ENCODE peak calls at places on chromosome 6, in nine cellular contexts. One of them, this sample, is unnamed. For H3K4me1 and H3K36me3, the result is how much of the 10 kb centered on the place peaks cover.

GRCh38 chr6:125789167-125789566 is 1.6 kb upstream of the NCOA7 start:
- DNase-seq in psoas muscle: no peak
- DNase-seq in cardiac muscle cell: no peak
- DNase-seq in small intestine: no peak
- DNase-seq in left ventricle myocardium inferior: no peak
- DNase-seq in adrenal gland: peak
- DNase-seq in suprapubic skin: no peak
- DNase-seq in body of pancreas: no peak
- DNase-seq in HCT116: no peak
- DNase-seq in this sample: no peak

GRCh38 chr6:110951986-110952794 is 6.3 kb upstream of the GTF3C6 start:
- DNase-seq in psoas muscle: no peak
- DNase-seq in cardiac muscle cell: no peak
- DNase-seq in small intestine: no peak
- DNase-seq in left ventricle myocardium inferior: no peak
- DNase-seq in adrenal gland: no peak
- DNase-seq in suprapubic skin: no peak
- DNase-seq in body of pancreas: no peak
- DNase-seq in HCT116: no peak
- DNase-seq in this sample: no peak

GRCh38 chr6:134240664-134241431 is 77.1 kb downstream of the SGK1 start:
- DNase-seq in psoas muscle: peak
- DNase-seq in cardiac muscle cell: no peak
- DNase-seq in small intestine: no peak
- DNase-seq in left ventricle myocardium inferior: peak
- DNase-seq in adrenal gland: peak
- DNase-seq in suprapubic skin: peak
- DNase-seq in body of pancreas: peak
- DNase-seq in HCT116: no peak
- DNase-seq in this sample: peak

GRCh38 chr6:143766185-143766553 is 77.0 kb upstream of the LTV1 start:
- DNase-seq in psoas muscle: no peak
- DNase-seq in cardiac muscle cell: no peak
- DNase-seq in small intestine: no peak
- DNase-seq in left ventricle myocardium inferior: no peak
- DNase-seq in adrenal gland: no peak
- DNase-seq in suprapubic skin: no peak
- DNase-seq in body of pancreas: no peak
- DNase-seq in HCT116: no peak
- DNase-seq in this sample: no peak

GRCh38 chr6:15551798-15552197 is 111.0 kb downstream of the DTNBP1 start:
- DNase-seq in psoas muscle: no peak
- DNase-seq in cardiac muscle cell: peak
- DNase-seq in small intestine: peak
- DNase-seq in left ventricle myocardium inferior: no peak
- DNase-seq in adrenal gland: no peak
- DNase-seq in suprapubic skin: no peak
- DNase-seq in body of pancreas: peak
- DNase-seq in HCT116: no peak
- DNase-seq in this sample: no peak

GRCh38 chr6:113654396-113654795 is 202.7 kb upstream of the MARCKS start:
- DNase-seq in psoas muscle: peak
- DNase-seq in cardiac muscle cell: no peak
- DNase-seq in small intestine: no peak
- DNase-seq in left ventricle myocardium inferior: peak
- DNase-seq in adrenal gland: peak
- DNase-seq in suprapubic skin: no peak
- DNase-seq in body of pancreas: peak
- DNase-seq in HCT116: peak
- DNase-seq in this sample: peak

GRCh38 chr6:146420255-146420654 is 123.4 kb upstream of the RAB32 start:
- DNase-seq in psoas muscle: no peak
- DNase-seq in cardiac muscle cell: no peak
- DNase-seq in small intestine: no peak
- DNase-seq in left ventricle myocardium inferior: no peak
- DNase-seq in adrenal gland: no peak
- DNase-seq in suprapubic skin: no peak
- DNase-seq in body of pancreas: no peak
- DNase-seq in HCT116: no peak
- DNase-seq in this sample: no peak

GRCh38 chr6:128259735-128260685 is 260.4 kb downstream of the PTPRK start:
- DNase-seq in psoas muscle: no peak
- DNase-seq in cardiac muscle cell: no peak
- DNase-seq in small intestine: no peak
- DNase-seq in left ventricle myocardium inferior: no peak
- DNase-seq in adrenal gland: no peak
- DNase-seq in suprapubic skin: no peak
- DNase-seq in body of pancreas: no peak
- DNase-seq in HCT116: no peak
- DNase-seq in this sample: no peak

GRCh38 chr6:150755042-150755441 is 110.5 kb upstream of the MTHFD1L start:
- DNase-seq in psoas muscle: no peak
- DNase-seq in cardiac muscle cell: no peak
- DNase-seq in small intestine: no peak
- DNase-seq in left ventricle myocardium inferior: no peak
- DNase-seq in adrenal gland: no peak
- DNase-seq in suprapubic skin: no peak
- DNase-seq in body of pancreas: no peak
- DNase-seq in HCT116: no peak
- DNase-seq in this sample: no peak

GRCh38 chr6:16758163-16758975 is 2.9 kb downstream of the ATXN1 start:
- DNase-seq in psoas muscle: no peak
- DNase-seq in cardiac muscle cell: peak
- DNase-seq in small intestine: no peak
- DNase-seq in left ventricle myocardium inferior: no peak
- DNase-seq in adrenal gland: no peak
- DNase-seq in suprapubic skin: no peak
- DNase-seq in body of pancreas: no peak
- DNase-seq in HCT116: no peak
- DNase-seq in this sample: no peak

GRCh38 chr6:164048840-164049239 is 634.3 kb downstream of the QKI start:
- DNase-seq in psoas muscle: no peak
- DNase-seq in cardiac muscle cell: no peak
- DNase-seq in small intestine: no peak
- DNase-seq in left ventricle myocardium inferior: no peak
- DNase-seq in adrenal gland: no peak
- DNase-seq in suprapubic skin: no peak
- DNase-seq in body of pancreas: no peak
- DNase-seq in HCT116: no peak
- DNase-seq in this sample: no peak

GRCh38 chr6:118546164-118546929 is 1.7 kb upstream of the PLN start:
- DNase-seq in psoas muscle: no peak
- DNase-seq in cardiac muscle cell: no peak
- DNase-seq in small intestine: no peak
- DNase-seq in left ventricle myocardium inferior: no peak
- DNase-seq in adrenal gland: no peak
- DNase-seq in suprapubic skin: no peak
- DNase-seq in body of pancreas: no peak
- DNase-seq in HCT116: no peak
- DNase-seq in this sample: no peak

GRCh38 chr6:48057611-48058010 is 53.4 kb downstream of the PTCHD4 start:
- DNase-seq in psoas muscle: no peak
- DNase-seq in cardiac muscle cell: no peak
- DNase-seq in small intestine: no peak
- DNase-seq in left ventricle myocardium inferior: no peak
- DNase-seq in adrenal gland: no peak
- DNase-seq in suprapubic skin: no peak
- DNase-seq in body of pancreas: no peak
- DNase-seq in HCT116: no peak
- DNase-seq in this sample: no peak

GRCh38 chr6:157804448-157805327 is 18.4 kb upstream of the SNX9 start:
- DNase-seq in psoas muscle: no peak
- DNase-seq in cardiac muscle cell: no peak
- DNase-seq in small intestine: no peak
- DNase-seq in left ventricle myocardium inferior: no peak
- DNase-seq in adrenal gland: no peak
- DNase-seq in suprapubic skin: no peak
- DNase-seq in body of pancreas: no peak
- DNase-seq in HCT116: no peak
- DNase-seq in this sample: no peak

GRCh38 chr6:74574794-74575193 is 631.1 kb downstream of the COL12A1 start:
- DNase-seq in psoas muscle: no peak
- DNase-seq in cardiac muscle cell: peak
- DNase-seq in small intestine: peak
- DNase-seq in left ventricle myocardium inferior: no peak
- DNase-seq in adrenal gland: no peak
- DNase-seq in suprapubic skin: no peak
- DNase-seq in body of pancreas: no peak
- DNase-seq in HCT116: peak
- DNase-seq in this sample: no peak

DNA sequence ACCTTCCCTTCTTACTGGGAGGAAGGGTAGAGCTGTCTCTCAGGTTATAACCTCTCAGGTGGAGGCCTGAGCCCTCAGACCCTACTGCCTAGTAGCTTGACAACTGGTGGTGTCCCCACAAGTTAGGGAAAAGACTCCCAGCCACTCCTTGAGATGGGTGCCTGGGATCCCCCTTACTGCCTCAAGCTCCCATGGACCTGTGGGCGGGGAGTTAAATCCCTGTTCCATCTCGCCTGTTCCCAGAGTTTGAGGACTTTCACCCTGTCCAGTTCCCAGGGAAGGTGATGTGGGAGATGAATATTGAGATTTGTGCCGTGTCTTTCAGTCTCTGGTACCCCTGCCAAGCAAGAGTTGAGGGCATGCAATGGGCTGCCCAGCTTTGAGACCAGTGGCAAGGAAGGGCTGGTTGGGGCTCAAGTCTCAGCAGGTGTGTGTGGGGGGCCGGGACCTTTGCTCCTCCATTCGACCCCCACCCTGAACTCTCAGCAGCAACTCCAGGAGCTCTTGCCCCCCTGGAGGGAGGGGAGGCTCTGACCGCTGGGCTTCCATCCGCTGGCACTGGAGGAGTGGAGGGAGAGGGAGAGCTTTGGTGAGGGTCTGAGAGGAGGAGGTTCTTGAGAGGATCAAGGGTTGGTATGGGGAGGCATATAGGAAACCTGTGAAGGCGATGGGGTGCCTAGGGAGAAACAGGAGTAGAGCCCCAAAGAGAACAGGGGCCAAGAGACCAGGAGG is 1.1 kb upstream of the PBX2 start:
- DNase-seq in psoas muscle: no peak
- DNase-seq in cardiac muscle cell: no peak
- DNase-seq in small intestine: peak
- DNase-seq in left ventricle myocardium inferior: no peak
- DNase-seq in adrenal gland: peak
- DNase-seq in suprapubic skin: no peak
- DNase-seq in body of pancreas: no peak
- DNase-seq in HCT116: no peak
- DNase-seq in this sample: no peak
- H3K4me1 ChIP-seq in psoas muscle: under half
- H3K4me1 ChIP-seq in cardiac muscle cell: under half
- H3K4me1 ChIP-seq in small intestine: under half
- H3K4me1 ChIP-seq in left ventricle myocardium inferior: half or more
- H3K4me1 ChIP-seq in adrenal gland: under half
- H3K4me1 ChIP-seq in suprapubic skin: half or more
- H3K4me1 ChIP-seq in body of pancreas: under half
- H3K4me1 ChIP-seq in HCT116: under half
- H3K4me1 ChIP-seq in this sample: under half

DNA sequence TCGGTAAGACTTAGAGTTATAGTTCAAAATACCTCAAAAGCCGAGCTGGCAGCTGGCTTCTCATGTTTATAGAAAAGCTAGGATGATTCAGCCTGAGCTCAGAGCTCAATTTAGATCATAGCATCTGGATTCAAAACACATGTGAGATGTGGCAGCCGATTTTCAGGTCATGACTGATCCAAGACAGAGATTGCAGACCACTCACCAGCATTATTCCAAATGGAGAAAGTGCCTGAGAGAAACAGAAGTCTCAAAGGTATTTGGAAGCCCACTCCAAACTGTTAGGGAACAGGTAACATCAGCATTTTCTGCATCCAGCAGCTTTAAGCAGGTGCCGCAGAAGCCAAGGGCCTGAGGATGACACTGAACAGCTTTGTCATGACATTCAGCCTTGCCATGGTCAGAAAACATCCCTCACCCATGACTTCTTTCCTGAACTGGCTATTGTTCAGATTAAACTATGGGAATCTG is 102.2 kb downstream of the BACH2 start:
- DNase-seq in psoas muscle: no peak
- DNase-seq in cardiac muscle cell: no peak
- DNase-seq in small intestine: no peak
- DNase-seq in left ventricle myocardium inferior: no peak
- DNase-seq in adrenal gland: peak
- DNase-seq in suprapubic skin: no peak
- DNase-seq in body of pancreas: no peak
- DNase-seq in HCT116: no peak
- DNase-seq in this sample: peak
- H3K4me3 ChIP-seq in psoas muscle: peak
- H3K4me3 ChIP-seq in cardiac muscle cell: no peak
- H3K4me3 ChIP-seq in small intestine: no peak
- H3K4me3 ChIP-seq in left ventricle myocardium inferior: no peak
- H3K4me3 ChIP-seq in adrenal gland: no peak
- H3K4me3 ChIP-seq in suprapubic skin: no peak
- H3K4me3 ChIP-seq in body of pancreas: no peak
- H3K4me3 ChIP-seq in HCT116: no peak
- H3K4me3 ChIP-seq in this sample: no peak

GRCh38 chr6:13565921-13566320 is 8.5 kb upstream of the SIRT5 start:
- DNase-seq in psoas muscle: no peak
- DNase-seq in cardiac muscle cell: no peak
- DNase-seq in small intestine: no peak
- DNase-seq in left ventricle myocardium inferior: no peak
- DNase-seq in adrenal gland: no peak
- DNase-seq in suprapubic skin: no peak
- DNase-seq in body of pancreas: no peak
- DNase-seq in HCT116: no peak
- DNase-seq in this sample: no peak

GRCh38 chr6:13572240-13572639 is 2.2 kb upstream of the SIRT5 start:
- DNase-seq in psoas muscle: no peak
- DNase-seq in cardiac muscle cell: no peak
- DNase-seq in small intestine: no peak
- DNase-seq in left ventricle myocardium inferior: no peak
- DNase-seq in adrenal gland: no peak
- DNase-seq in suprapubic skin: no peak
- DNase-seq in body of pancreas: no peak
- DNase-seq in HCT116: no peak
- DNase-seq in this sample: no peak

GRCh38 chr6:13566500-13566899 is 7.9 kb upstream of the SIRT5 start:
- DNase-seq in psoas muscle: no peak
- DNase-seq in cardiac muscle cell: no peak
- DNase-seq in small intestine: no peak
- DNase-seq in left ventricle myocardium inferior: no peak
- DNase-seq in adrenal gland: no peak
- DNase-seq in suprapubic skin: no peak
- DNase-seq in body of pancreas: no peak
- DNase-seq in HCT116: no peak
- DNase-seq in this sample: no peak

GRCh38 chr6:13573255-13573654 is 1.1 kb upstream of the SIRT5 start:
- DNase-seq in psoas muscle: no peak
- DNase-seq in cardiac muscle cell: no peak
- DNase-seq in small intestine: no peak
- DNase-seq in left ventricle myocardium inferior: no peak
- DNase-seq in adrenal gland: no peak
- DNase-seq in suprapubic skin: no peak
- DNase-seq in body of pancreas: no peak
- DNase-seq in HCT116: no peak
- DNase-seq in this sample: no peak

GRCh38 chr6:13568970-13569369 is 5.4 kb upstream of the SIRT5 start:
- DNase-seq in psoas muscle: no peak
- DNase-seq in cardiac muscle cell: no peak
- DNase-seq in small intestine: no peak
- DNase-seq in left ventricle myocardium inferior: no peak
- DNase-seq in adrenal gland: no peak
- DNase-seq in suprapubic skin: no peak
- DNase-seq in body of pancreas: no peak
- DNase-seq in HCT116: no peak
- DNase-seq in this sample: no peak
- H3K36me3 ChIP-seq in psoas muscle: under half
- H3K36me3 ChIP-seq in cardiac muscle cell: under half
- H3K36me3 ChIP-seq in small intestine: under half
- H3K36me3 ChIP-seq in left ventricle myocardium inferior: under half
- H3K36me3 ChIP-seq in adrenal gland: under half
- H3K36me3 ChIP-seq in suprapubic skin: under half
- H3K36me3 ChIP-seq in body of pancreas: under half
- H3K36me3 ChIP-seq in HCT116: under half
- H3K36me3 ChIP-seq in this sample: under half

GRCh38 chr6:37984578-37984977 is 165.1 kb downstream of the ZFAND3 start:
- DNase-seq in psoas muscle: no peak
- DNase-seq in cardiac muscle cell: no peak
- DNase-seq in small intestine: no peak
- DNase-seq in left ventricle myocardium inferior: no peak
- DNase-seq in adrenal gland: no peak
- DNase-seq in suprapubic skin: no peak
- DNase-seq in body of pancreas: no peak
- DNase-seq in HCT116: no peak
- DNase-seq in this sample: no peak
- H3K4me1 ChIP-seq in psoas muscle: half or more
- H3K4me1 ChIP-seq in cardiac muscle cell: under half
- H3K4me1 ChIP-seq in small intestine: under half
- H3K4me1 ChIP-seq in left ventricle myocardium inferior: half or more
- H3K4me1 ChIP-seq in adrenal gland: under half
- H3K4me1 ChIP-seq in suprapubic skin: half or more
- H3K4me1 ChIP-seq in body of pancreas: under half
- H3K4me1 ChIP-seq in HCT116: under half
- H3K4me1 ChIP-seq in this sample: under half